ENCODE peak calls at places on chromosome 7, in five cellular contexts. A is upper lobe of right lung, D is AG09309, U is cardiac muscle cell, Y is fibroblast of the aortic adventitia. Z is an unnamed sample.

GRCh38 chr7:96349572-96349971 is 27.7 kb upstream of the SLC25A13 start:
- DNase-seq in A (no peak), D (no peak), U (no peak), Y (no peak), Z (no peak)

GRCh38 chr7:12064716-12065115 is 146.4 kb upstream of the TMEM106B start:
- DNase-seq in A (no peak), D (no peak), U (no peak), Y (no peak), Z (no peak)

GRCh38 chr7:30617359-30617758 is 22.7 kb downstream of the GARS1 start:
- DNase-seq in A (no peak), D (no peak), U (no peak), Y (no peak), Z (no peak)

GRCh38 chr7:112104153-112104552 is 102.0 kb downstream of the DOCK4 start:
- DNase-seq in A (no peak), D (no peak), U (no peak), Y (no peak), Z (peak; percentile 9)

GRCh38 chr7:36366005-36366583 is 23.6 kb upstream of the ANLN start:
- DNase-seq in A (no peak), D (no peak), U (no peak), Y (no peak), Z (no peak)

GRCh38 chr7:1498370-1499305 is 5.6 kb downstream of the INTS1 start:
- DNase-seq in A (no peak), D (no peak), U (no peak), Y (no peak), Z (no peak)

GRCh38 chr7:102914585-102914984 is 1.8 kb downstream of the LRRC17 start:
- DNase-seq in A (no peak), D (no peak), U (peak; percentile 20), Y (peak; percentile 99), Z (peak; percentile 96)

GRCh38 chr7:117399820-117400422 is 27.4 kb downstream of the ASZ1 start:
- DNase-seq in A (no peak), D (no peak), U (no peak), Y (peak; percentile 33), Z (peak; percentile 27)

GRCh38 chr7:69433086-69433485 is 165.2 kb upstream of the AUTS2 start:
- DNase-seq in A (no peak), D (no peak), U (no peak), Y (no peak), Z (no peak)

GRCh38 chr7:85103962-85104361 is 82.9 kb downstream of the SEMA3D start:
- DNase-seq in A (no peak), D (no peak), U (no peak), Y (peak; percentile 39), Z (peak; percentile 7)

DNA sequence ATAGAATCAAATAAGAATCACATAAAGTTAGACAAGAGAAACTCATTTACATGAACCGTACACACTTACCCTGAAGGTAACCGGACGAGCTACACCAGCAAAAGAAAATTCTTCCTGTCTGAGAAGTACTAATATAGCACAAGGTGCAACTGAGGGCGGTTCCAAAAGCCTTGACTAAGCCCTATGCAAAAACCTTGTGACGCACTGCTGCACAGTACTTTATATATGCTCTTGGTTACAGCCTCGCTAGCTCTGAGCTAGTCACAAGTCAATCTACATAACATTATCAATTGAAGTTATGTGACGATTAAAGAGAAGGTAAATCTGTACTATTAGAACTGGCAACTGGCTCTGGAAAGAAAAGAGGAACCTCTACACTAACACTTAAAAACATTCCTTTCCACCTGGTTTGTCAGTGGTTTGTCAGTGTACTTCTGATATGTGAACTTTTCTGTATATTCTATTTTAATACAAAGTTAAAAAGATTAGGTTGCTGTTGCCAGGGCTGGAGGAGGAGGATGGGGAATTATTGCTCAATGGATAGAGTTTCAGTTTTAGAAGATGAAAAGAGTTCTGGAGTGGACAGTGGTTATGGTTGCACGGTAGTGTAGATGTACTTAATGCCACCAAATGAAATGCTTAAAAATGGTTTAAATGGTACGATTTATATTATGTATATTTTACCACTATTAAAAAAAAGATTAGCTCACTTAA is 21.6 kb downstream of the NT5C3A start:
- DNase-seq in A (no peak), D (no peak), U (peak; percentile 20), Y (peak; percentile 61), Z (peak; percentile 41)
- H3K4me3 ChIP-seq in A (peak overlapping the region; percentile 38), D (no peak overlapping the region), U (no peak overlapping the region), Y (peak overlapping the region; percentile 7), Z (no peak overlapping the region)

DNA sequence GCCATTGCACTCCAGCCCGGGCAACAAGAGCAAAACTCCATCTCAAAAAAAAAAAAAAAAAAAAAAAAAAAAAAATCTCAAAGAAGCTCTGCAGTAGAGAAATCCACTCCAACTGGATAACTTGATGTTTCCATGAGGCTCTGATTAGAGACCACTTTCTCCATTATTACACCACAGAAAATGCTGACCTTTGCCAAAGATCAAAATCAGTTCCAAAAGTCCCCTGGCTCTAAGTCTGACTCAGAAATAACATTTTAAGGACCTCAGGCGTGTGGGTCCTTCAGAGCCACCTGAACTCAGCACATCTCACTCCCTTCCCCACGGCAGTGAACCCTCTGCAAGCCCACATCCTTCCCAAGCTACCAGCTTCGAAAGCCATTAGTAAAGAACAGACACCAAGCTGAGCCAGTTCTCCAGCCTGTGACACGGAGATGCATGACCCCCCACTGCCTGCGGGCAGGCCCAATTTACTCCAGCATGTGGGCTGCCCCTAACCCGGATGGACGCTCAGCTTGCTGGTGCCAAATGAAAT is 13.8 kb upstream of the TMEM120A start:
- DNase-seq in A (no peak), D (no peak), U (no peak), Y (peak; percentile 15), Z (no peak)
- TF ChIP-seq CTCF in A (no peak), D (no peak), U (no peak), Y (no peak), Z (no peak)

DNA sequence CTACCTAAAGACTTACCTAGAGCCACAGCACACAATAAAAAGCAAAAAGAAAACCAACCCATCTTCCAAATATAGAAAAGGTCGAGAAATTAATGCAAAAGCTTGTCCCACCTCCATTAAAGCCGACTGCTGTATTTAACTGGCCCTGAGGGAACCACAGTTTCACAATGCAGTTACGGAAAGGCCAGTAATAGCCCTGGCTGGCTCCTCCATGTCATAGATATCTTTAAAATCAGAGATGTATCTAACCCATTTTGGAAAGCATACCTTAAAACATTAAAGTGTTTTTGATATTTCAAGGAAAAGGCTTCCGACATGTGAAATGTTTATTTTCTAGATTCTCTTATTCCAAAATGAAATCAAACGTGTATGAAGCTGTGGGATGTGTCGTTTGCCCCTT is 23.0 kb downstream of the HDAC9 start:
- DNase-seq in A (no peak), D (no peak), U (no peak), Y (no peak), Z (no peak)
- H3K4me3 ChIP-seq in A (no peak overlapping the region), D (no peak overlapping the region), U (no peak overlapping the region), Y (no peak overlapping the region), Z (no peak overlapping the region)

GRCh38 chr7:158956805-158957506 is 100.6 kb downstream of the DYNC2I1 start:
- DNase-seq in A (no peak), D (no peak), U (no peak), Y (no peak), Z (no peak)
- TF ChIP-seq CTCF in A (no peak), D (no peak), U (no peak), Y (no peak), Z (no peak)

DNA sequence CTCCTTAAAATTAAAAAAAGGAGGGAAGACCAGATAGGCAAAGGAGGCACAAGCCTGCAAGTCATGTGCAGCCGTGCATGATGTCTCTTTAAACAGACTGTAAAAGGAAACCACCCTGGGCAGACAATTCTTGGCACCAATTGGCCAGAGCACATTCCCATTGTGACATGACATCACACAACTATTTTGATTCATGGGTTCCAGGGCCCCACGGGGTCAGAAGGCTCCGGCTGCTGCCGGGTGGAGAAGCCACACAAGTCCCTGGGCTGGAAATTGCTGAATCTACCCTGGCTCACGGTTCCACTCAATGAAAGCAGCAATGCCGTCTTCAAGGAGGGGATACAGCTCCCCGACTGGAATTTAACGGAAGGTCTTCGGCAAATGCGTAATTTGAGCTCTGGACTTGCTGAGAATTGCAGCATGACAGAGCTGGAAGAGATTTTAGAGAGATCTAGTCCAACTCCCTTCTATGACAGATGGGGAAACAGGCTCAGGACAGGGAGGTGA is 140.5 kb downstream of the PRKAG2 start:
- DNase-seq in A (no peak), D (peak; percentile 86), U (peak; percentile 88), Y (peak; percentile 96), Z (peak; percentile 98)
- H3K4me3 ChIP-seq in A (peak overlapping the region; percentile 21), D (peak overlapping the region; percentile 19), U (peak overlapping the region; percentile 7), Y (peak overlapping the region; percentile 3), Z (peak overlapping the region; percentile 58)

DNA sequence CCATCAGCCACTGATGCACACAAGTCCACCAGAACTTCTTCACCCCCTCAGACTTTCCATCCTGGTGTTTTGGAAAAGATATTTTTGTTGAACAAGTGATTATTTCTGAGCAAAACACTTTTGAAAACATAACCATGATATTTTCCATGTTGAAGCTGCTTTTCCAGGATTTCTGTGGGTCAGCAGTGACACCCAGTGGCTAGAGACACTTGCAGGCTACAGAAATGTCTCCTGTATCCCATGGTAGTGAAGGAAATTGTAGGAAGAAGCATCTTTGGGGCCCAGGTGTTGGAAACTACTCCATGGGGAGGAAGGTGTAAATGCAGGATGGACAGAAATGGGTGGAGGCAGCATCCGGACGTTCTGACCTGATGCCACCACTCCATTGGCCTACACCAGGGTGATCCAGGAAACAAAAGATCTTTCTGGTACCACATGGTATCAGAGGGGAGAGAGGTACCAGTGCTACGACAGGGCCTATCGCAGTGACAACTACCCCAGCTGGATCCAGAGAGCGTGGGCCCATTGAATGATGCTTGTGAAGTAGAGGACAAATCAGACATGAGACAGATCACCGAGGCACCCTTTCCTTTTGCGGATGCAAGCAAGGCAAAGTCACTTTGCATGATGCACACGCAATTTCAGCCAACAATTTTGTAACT is 111.7 kb upstream of the COBL start:
- DNase-seq in A (no peak), D (no peak), U (no peak), Y (no peak), Z (peak; percentile 3)
- TF ChIP-seq CTCF in A (no peak), D (peak; percentile 17), U (no peak), Y (no peak), Z (no peak)

GRCh38 chr7:39811161-39811614 is 138.9 kb upstream of the CDK13 start:
- DNase-seq in A (no peak), D (no peak), U (no peak), Y (peak; percentile 60), Z (peak; percentile 13)
- H3K4me3 ChIP-seq in A (no peak overlapping the region), D (no peak overlapping the region), U (no peak overlapping the region), Y (no peak overlapping the region), Z (no peak overlapping the region)

DNA sequence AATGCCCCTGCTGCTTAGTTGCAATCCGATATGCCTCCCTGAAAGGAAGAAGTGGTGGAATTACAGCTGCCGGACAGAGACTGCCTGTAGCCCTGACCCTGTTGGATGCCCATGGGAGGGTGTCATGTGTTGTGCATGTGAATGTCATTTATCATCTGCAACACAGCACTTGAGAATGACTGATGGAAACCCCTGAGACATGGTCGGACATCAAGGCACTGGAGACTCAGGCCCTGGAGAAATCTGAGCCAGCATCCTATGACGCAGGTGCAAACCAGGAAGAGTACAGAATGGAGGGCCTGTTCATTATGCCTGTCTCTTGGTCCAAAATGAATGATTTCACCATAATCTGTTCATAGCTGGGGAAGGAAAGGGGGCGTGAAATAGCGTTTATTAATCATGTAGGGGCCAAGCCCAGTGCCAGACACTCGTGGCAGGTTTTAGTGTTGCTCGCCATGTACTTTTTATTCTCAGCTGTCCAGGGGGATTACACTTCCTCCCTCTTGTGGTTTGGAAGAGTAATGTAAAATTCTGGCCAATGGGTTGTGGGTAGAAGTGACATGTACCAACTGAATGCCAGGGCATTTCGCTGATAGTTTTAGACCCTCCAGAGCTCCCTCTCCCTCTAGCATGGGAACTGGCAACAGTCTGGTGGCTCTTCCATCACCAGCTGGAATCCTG is 23.0 kb upstream of the LEP start:
- DNase-seq in A (no peak), D (no peak), U (no peak), Y (no peak), Z (no peak)
- TF ChIP-seq CTCF in A (no peak), D (peak; percentile 21), U (peak; percentile 12), Y (no peak), Z (peak; percentile 30)

Z was measured in choroid plexus epithelial cell.